ENCODE peak calls at places on chromosome 12, in six cellular contexts. One of them, this sample, is unnamed.
A peak's percentile ranks its signal among the peaks of the same experiment; 100 is the strongest.

GRCh38 chr12:117192057-117192456 is 1.8 kb upstream of the FBXO21 start:
- DNase-seq in ureter: no peak
- DNase-seq in T-helper 2 cell: no peak
- DNase-seq in nucleus accumbens: no peak
- DNase-seq in amygdala: no peak
- DNase-seq in lower lobe of right lung: no peak
- DNase-seq in this sample: no peak

GRCh38 chr12:80041071-80041470 is 58.3 kb upstream of the OTOGL start:
- DNase-seq in ureter: no peak
- DNase-seq in T-helper 2 cell: no peak
- DNase-seq in nucleus accumbens: no peak
- DNase-seq in amygdala: no peak
- DNase-seq in lower lobe of right lung: no peak
- DNase-seq in this sample: no peak

GRCh38 chr12:114263031-114263825 is 142.7 kb downstream of the TBX5 start:
- DNase-seq in ureter: no peak
- DNase-seq in T-helper 2 cell: no peak
- DNase-seq in nucleus accumbens: no peak
- DNase-seq in amygdala: no peak
- DNase-seq in lower lobe of right lung: no peak
- DNase-seq in this sample: no peak

GRCh38 chr12:122282066-122282465 is 15.8 kb upstream of the VPS33A start:
- DNase-seq in ureter: no peak
- DNase-seq in T-helper 2 cell: no peak
- DNase-seq in nucleus accumbens: no peak
- DNase-seq in amygdala: no peak
- DNase-seq in lower lobe of right lung: no peak
- DNase-seq in this sample: no peak

GRCh38 chr12:21547437-21547836 is 21.3 kb downstream of the SPX start:
- DNase-seq in ureter: no peak
- DNase-seq in T-helper 2 cell: no peak
- DNase-seq in nucleus accumbens: no peak
- DNase-seq in amygdala: no peak
- DNase-seq in lower lobe of right lung: no peak
- DNase-seq in this sample: no peak

GRCh38 chr12:89433634-89434033 is 81.3 kb upstream of the DUSP6 start:
- DNase-seq in ureter: no peak
- DNase-seq in T-helper 2 cell: no peak
- DNase-seq in nucleus accumbens: no peak
- DNase-seq in amygdala: no peak
- DNase-seq in lower lobe of right lung: no peak
- DNase-seq in this sample: no peak

GRCh38 chr12:75190846-75191245 is 18.8 kb downstream of the KCNC2 start:
- DNase-seq in ureter: no peak
- DNase-seq in T-helper 2 cell: no peak
- DNase-seq in nucleus accumbens: no peak
- DNase-seq in amygdala: no peak
- DNase-seq in lower lobe of right lung: no peak
- DNase-seq in this sample: no peak

GRCh38 chr12:118326971-118327370 is 45.7 kb downstream of the TAOK3 start:
- DNase-seq in ureter: no peak
- DNase-seq in T-helper 2 cell: no peak
- DNase-seq in nucleus accumbens: no peak
- DNase-seq in amygdala: no peak
- DNase-seq in lower lobe of right lung: no peak
- DNase-seq in this sample: no peak

GRCh38 chr12:95390192-95390591 is 83.8 kb upstream of the METAP2 start:
- DNase-seq in ureter: no peak
- DNase-seq in T-helper 2 cell: no peak
- DNase-seq in nucleus accumbens: no peak
- DNase-seq in amygdala: no peak
- DNase-seq in lower lobe of right lung: no peak
- DNase-seq in this sample: no peak

GRCh38 chr12:118102070-118102469 is 1.7 kb downstream of the VSIG10 start:
- DNase-seq in ureter: no peak
- DNase-seq in T-helper 2 cell: no peak
- DNase-seq in nucleus accumbens: no peak
- DNase-seq in amygdala: no peak
- DNase-seq in lower lobe of right lung: no peak
- DNase-seq in this sample: peak; percentile 59

GRCh38 chr12:117587646-117588287 is 226.3 kb upstream of the NOS1 start:
- DNase-seq in ureter: peak; percentile 52
- DNase-seq in T-helper 2 cell: peak; percentile 8
- DNase-seq in nucleus accumbens: peak; percentile 16
- DNase-seq in amygdala: no peak
- DNase-seq in lower lobe of right lung: peak; percentile 64
- DNase-seq in this sample: peak; percentile 69

GRCh38 chr12:34033628-34034296 is 11.5 kb downstream of the ALG10 start:
- DNase-seq in ureter: no peak
- DNase-seq in T-helper 2 cell: no peak
- DNase-seq in nucleus accumbens: no peak
- DNase-seq in amygdala: no peak
- DNase-seq in lower lobe of right lung: no peak
- DNase-seq in this sample: peak; percentile 62

GRCh38 chr12:82461851-82462250 is 103.5 kb downstream of the METTL25 start:
- DNase-seq in ureter: no peak
- DNase-seq in T-helper 2 cell: no peak
- DNase-seq in nucleus accumbens: no peak
- DNase-seq in amygdala: no peak
- DNase-seq in lower lobe of right lung: no peak
- DNase-seq in this sample: no peak

GRCh38 chr12:132295101-132295526 is 34.3 kb downstream of the GALNT9 start:
- DNase-seq in ureter: no peak
- DNase-seq in T-helper 2 cell: no peak
- DNase-seq in nucleus accumbens: no peak
- DNase-seq in amygdala: no peak
- DNase-seq in lower lobe of right lung: peak; percentile 23
- DNase-seq in this sample: no peak

GRCh38 chr12:57214398-57214781 is 2.2 kb upstream of the NXPH4 start:
- DNase-seq in ureter: peak; percentile 67
- DNase-seq in T-helper 2 cell: peak; percentile 55
- DNase-seq in nucleus accumbens: peak; percentile 25
- DNase-seq in amygdala: peak; percentile 4
- DNase-seq in lower lobe of right lung: no peak
- DNase-seq in this sample: peak; percentile 77

GRCh38 chr12:89286506-89286905 is 65.8 kb downstream of the DUSP6 start:
- DNase-seq in ureter: no peak
- DNase-seq in T-helper 2 cell: no peak
- DNase-seq in nucleus accumbens: no peak
- DNase-seq in amygdala: no peak
- DNase-seq in lower lobe of right lung: no peak
- DNase-seq in this sample: no peak

GRCh38 chr12:50637870-50638481 is 125.9 kb upstream of the ATF1 start:
- DNase-seq in ureter: no peak
- DNase-seq in T-helper 2 cell: no peak
- DNase-seq in nucleus accumbens: no peak
- DNase-seq in amygdala: no peak
- DNase-seq in lower lobe of right lung: no peak
- DNase-seq in this sample: peak; percentile 78

GRCh38 chr12:59973515-59973914 is 377.7 kb downstream of the SLC16A7 start:
- DNase-seq in ureter: no peak
- DNase-seq in T-helper 2 cell: no peak
- DNase-seq in nucleus accumbens: no peak
- DNase-seq in amygdala: no peak
- DNase-seq in lower lobe of right lung: no peak
- DNase-seq in this sample: no peak

GRCh38 chr12:113642216-113642615 is 170.5 kb upstream of the LHX5 start:
- DNase-seq in ureter: no peak
- DNase-seq in T-helper 2 cell: no peak
- DNase-seq in nucleus accumbens: no peak
- DNase-seq in amygdala: no peak
- DNase-seq in lower lobe of right lung: no peak
- DNase-seq in this sample: no peak

GRCh38 chr12:22765731-22766130 is 140.8 kb downstream of the ETNK1 start:
- DNase-seq in ureter: no peak
- DNase-seq in T-helper 2 cell: no peak
- DNase-seq in nucleus accumbens: no peak
- DNase-seq in amygdala: no peak
- DNase-seq in lower lobe of right lung: no peak
- DNase-seq in this sample: no peak

GRCh38 chr12:91432079-91432478 is 249.5 kb upstream of the DCN start:
- DNase-seq in ureter: no peak
- DNase-seq in T-helper 2 cell: no peak
- DNase-seq in nucleus accumbens: no peak
- DNase-seq in amygdala: no peak
- DNase-seq in lower lobe of right lung: no peak
- DNase-seq in this sample: no peak

GRCh38 chr12:28167981-28168485 is 22.2 kb upstream of the CCDC91 start:
- DNase-seq in ureter: no peak
- DNase-seq in T-helper 2 cell: no peak
- DNase-seq in nucleus accumbens: no peak
- DNase-seq in amygdala: no peak
- DNase-seq in lower lobe of right lung: no peak
- DNase-seq in this sample: no peak

GRCh38 chr12:48937170-48937569 is 11.9 kb upstream of the FKBP11 start:
- DNase-seq in ureter: no peak
- DNase-seq in T-helper 2 cell: no peak
- DNase-seq in nucleus accumbens: no peak
- DNase-seq in amygdala: no peak
- DNase-seq in lower lobe of right lung: no peak
- DNase-seq in this sample: no peak

GRCh38 chr12:27969901-27970390 is 2.6 kb downstream of the PTHLH start:
- DNase-seq in ureter: no peak
- DNase-seq in T-helper 2 cell: peak; percentile 31
- DNase-seq in nucleus accumbens: no peak
- DNase-seq in amygdala: no peak
- DNase-seq in lower lobe of right lung: peak; percentile 56
- DNase-seq in this sample: peak; percentile 72

GRCh38 chr12:586318-587071 is 76.8 kb downstream of the NINJ2 start:
- DNase-seq in ureter: no peak
- DNase-seq in T-helper 2 cell: no peak
- DNase-seq in nucleus accumbens: no peak
- DNase-seq in amygdala: no peak
- DNase-seq in lower lobe of right lung: no peak
- DNase-seq in this sample: no peak

GRCh38 chr12:88472248-88472647 is 108.0 kb downstream of the KITLG start:
- DNase-seq in ureter: no peak
- DNase-seq in T-helper 2 cell: no peak
- DNase-seq in nucleus accumbens: no peak
- DNase-seq in amygdala: no peak
- DNase-seq in lower lobe of right lung: no peak
- DNase-seq in this sample: no peak

GRCh38 chr12:51389302-51389999 is 1.8 kb downstream of the GALNT6 start:
- DNase-seq in ureter: no peak
- DNase-seq in T-helper 2 cell: no peak
- DNase-seq in nucleus accumbens: no peak
- DNase-seq in amygdala: no peak
- DNase-seq in lower lobe of right lung: no peak
- DNase-seq in this sample: no peak

GRCh38 chr12:65195387-65196055 is 26.1 kb downstream of the LEMD3 start:
- DNase-seq in ureter: no peak
- DNase-seq in T-helper 2 cell: no peak
- DNase-seq in nucleus accumbens: no peak
- DNase-seq in amygdala: no peak
- DNase-seq in lower lobe of right lung: no peak
- DNase-seq in this sample: no peak

GRCh38 chr12:92369643-92370042 is 224.0 kb upstream of the BTG1 start:
- DNase-seq in ureter: no peak
- DNase-seq in T-helper 2 cell: no peak
- DNase-seq in nucleus accumbens: no peak
- DNase-seq in amygdala: no peak
- DNase-seq in lower lobe of right lung: no peak
- DNase-seq in this sample: peak; percentile 21

GRCh38 chr12:54228471-54228870 is 39.7 kb upstream of the SMUG1 start:
- DNase-seq in ureter: no peak
- DNase-seq in T-helper 2 cell: no peak
- DNase-seq in nucleus accumbens: no peak
- DNase-seq in amygdala: no peak
- DNase-seq in lower lobe of right lung: no peak
- DNase-seq in this sample: no peak

GRCh38 chr12:8644345-8645248 is 18.0 kb downstream of the MFAP5 start:
- DNase-seq in ureter: no peak
- DNase-seq in T-helper 2 cell: peak; percentile 19
- DNase-seq in nucleus accumbens: no peak
- DNase-seq in amygdala: no peak
- DNase-seq in lower lobe of right lung: no peak
- DNase-seq in this sample: no peak

GRCh38 chr12:130698106-130698505 is 18.0 kb downstream of the RIMBP2 start:
- DNase-seq in ureter: no peak
- DNase-seq in T-helper 2 cell: no peak
- DNase-seq in nucleus accumbens: no peak
- DNase-seq in amygdala: no peak
- DNase-seq in lower lobe of right lung: no peak
- DNase-seq in this sample: no peak

GRCh38 chr12:50188875-50189575 is 21.9 kb upstream of the CERS5 start:
- DNase-seq in ureter: no peak
- DNase-seq in T-helper 2 cell: no peak
- DNase-seq in nucleus accumbens: no peak
- DNase-seq in amygdala: no peak
- DNase-seq in lower lobe of right lung: no peak
- DNase-seq in this sample: no peak

GRCh38 chr12:13198921-13199320 is 2.4 kb downstream of the EMP1 start:
- DNase-seq in ureter: no peak
- DNase-seq in T-helper 2 cell: no peak
- DNase-seq in nucleus accumbens: no peak
- DNase-seq in amygdala: no peak
- DNase-seq in lower lobe of right lung: no peak
- DNase-seq in this sample: no peak

GRCh38 chr12:52249511-52250047 is 16.5 kb downstream of the KRT7 start:
- DNase-seq in ureter: no peak
- DNase-seq in T-helper 2 cell: no peak
- DNase-seq in nucleus accumbens: no peak
- DNase-seq in amygdala: no peak
- DNase-seq in lower lobe of right lung: no peak
- DNase-seq in this sample: no peak